ENCODE peak calls at places on chromosomes 12 and 14, in five cellular contexts. One of them, this sample, is unnamed.
A peak's percentile ranks its signal among the peaks of the same experiment; 100 is the strongest.

GRCh38 chr12:81077329-81077685 is 572 bp upstream of the ACSS3 start:
- DNase-seq in SHP77: no peak
- DNase-seq in tibial artery: no peak
- DNase-seq in LoVo: no peak
- DNase-seq in NCI-H1436: no peak
- DNase-seq in this sample: peak; percentile 84

GRCh38 chr12:21559855-21560569 is 33.9 kb downstream of the SPX start:
- DNase-seq in SHP77: peak; percentile 3
- DNase-seq in tibial artery: no peak
- DNase-seq in LoVo: no peak
- DNase-seq in NCI-H1436: no peak
- DNase-seq in this sample: no peak

GRCh38 chr14:21098892-21099595 is 589 bp upstream of the ZNF219 start:
- DNase-seq in SHP77: no peak
- DNase-seq in tibial artery: no peak
- DNase-seq in LoVo: peak; percentile 14
- DNase-seq in NCI-H1436: no peak
- DNase-seq in this sample: no peak

GRCh38 chr12:120720234-120720968 is 5.2 kb upstream of the ACADS start:
- DNase-seq in SHP77: no peak
- DNase-seq in tibial artery: peak; percentile 41
- DNase-seq in LoVo: no peak
- DNase-seq in NCI-H1436: no peak
- DNase-seq in this sample: no peak

GRCh38 chr12:54420766-54421144 is 1.7 kb upstream of the ITGA5 start:
- DNase-seq in SHP77: no peak
- DNase-seq in tibial artery: peak; percentile 75
- DNase-seq in LoVo: no peak
- DNase-seq in NCI-H1436: no peak
- DNase-seq in this sample: no peak

GRCh38 chr14:77130386-77130785 is 11.2 kb downstream of the ZDHHC22 start:
- DNase-seq in SHP77: no peak
- DNase-seq in tibial artery: no peak
- DNase-seq in LoVo: no peak
- DNase-seq in NCI-H1436: no peak
- DNase-seq in this sample: no peak

GRCh38 chr12:105261010-105261409 is 25.0 kb upstream of the APPL2 start:
- DNase-seq in SHP77: no peak
- DNase-seq in tibial artery: no peak
- DNase-seq in LoVo: no peak
- DNase-seq in NCI-H1436: no peak
- DNase-seq in this sample: no peak

GRCh38 chr12:81644503-81644902 is 114.6 kb downstream of the PPFIA2 start:
- DNase-seq in SHP77: peak; percentile 69
- DNase-seq in tibial artery: no peak
- DNase-seq in LoVo: peak; percentile 54
- DNase-seq in NCI-H1436: peak; percentile 63
- DNase-seq in this sample: peak; percentile 25

GRCh38 chr14:60815371-60815770 is 80.8 kb downstream of the MNAT1 start:
- DNase-seq in SHP77: no peak
- DNase-seq in tibial artery: no peak
- DNase-seq in LoVo: no peak
- DNase-seq in NCI-H1436: peak; percentile 4
- DNase-seq in this sample: no peak

GRCh38 chr14:36655963-36656768 is 5.5 kb upstream of the PAX9 start:
- DNase-seq in SHP77: peak; percentile 89
- DNase-seq in tibial artery: no peak
- DNase-seq in LoVo: peak; percentile 52
- DNase-seq in NCI-H1436: no peak
- DNase-seq in this sample: peak; percentile 57

GRCh38 chr14:63435838-63436237 is 107.3 kb downstream of the PPP2R5E start:
- DNase-seq in SHP77: no peak
- DNase-seq in tibial artery: peak; percentile 90
- DNase-seq in LoVo: no peak
- DNase-seq in NCI-H1436: no peak
- DNase-seq in this sample: no peak

GRCh38 chr12:10718279-10718821 is 4.8 kb downstream of the YBX3 start:
- DNase-seq in SHP77: no peak
- DNase-seq in tibial artery: no peak
- DNase-seq in LoVo: peak; percentile 51
- DNase-seq in NCI-H1436: no peak
- DNase-seq in this sample: peak; percentile 9

GRCh38 chr12:101707131-101707782 is 9.8 kb downstream of the CHPT1 start:
- DNase-seq in SHP77: no peak
- DNase-seq in tibial artery: no peak
- DNase-seq in LoVo: no peak
- DNase-seq in NCI-H1436: no peak
- DNase-seq in this sample: no peak

GRCh38 chr12:57726151-57726883 is 12.2 kb downstream of the AGAP2 start:
- DNase-seq in SHP77: peak; percentile 88
- DNase-seq in tibial artery: peak; percentile 68
- DNase-seq in LoVo: peak; percentile 96
- DNase-seq in NCI-H1436: peak; percentile 90
- DNase-seq in this sample: peak; percentile 99

GRCh38 chr14:96136361-96136760 is 68.3 kb upstream of the BDKRB2 start:
- DNase-seq in SHP77: peak; percentile 13
- DNase-seq in tibial artery: no peak
- DNase-seq in LoVo: peak; percentile 72
- DNase-seq in NCI-H1436: no peak
- DNase-seq in this sample: no peak

GRCh38 chr12:96322720-96323119 is 77.5 kb downstream of the CDK17 start:
- DNase-seq in SHP77: no peak
- DNase-seq in tibial artery: no peak
- DNase-seq in LoVo: no peak
- DNase-seq in NCI-H1436: no peak
- DNase-seq in this sample: no peak

GRCh38 chr12:89756638-89757321 is 48.1 kb upstream of the ATP2B1 start:
- DNase-seq in SHP77: no peak
- DNase-seq in tibial artery: no peak
- DNase-seq in LoVo: peak; percentile 93
- DNase-seq in NCI-H1436: no peak
- DNase-seq in this sample: no peak

GRCh38 chr14:35949933-35950332 is 123.8 kb downstream of the BRMS1L start:
- DNase-seq in SHP77: no peak
- DNase-seq in tibial artery: no peak
- DNase-seq in LoVo: peak; percentile 8
- DNase-seq in NCI-H1436: no peak
- DNase-seq in this sample: no peak

GRCh38 chr12:51028126-51028810 is 2.1 kb upstream of the SLC11A2 start:
- DNase-seq in SHP77: peak; percentile 48
- DNase-seq in tibial artery: peak; percentile 29
- DNase-seq in LoVo: peak; percentile 83
- DNase-seq in NCI-H1436: peak; percentile 45
- DNase-seq in this sample: no peak

GRCh38 chr14:97713023-97713422 is 915.8 kb downstream of the VRK1 start:
- DNase-seq in SHP77: no peak
- DNase-seq in tibial artery: no peak
- DNase-seq in LoVo: peak; percentile 53
- DNase-seq in NCI-H1436: no peak
- DNase-seq in this sample: no peak

This sample was measured in iPS-NIHi11.